ENCODE peak calls at places on chromosomes 16 and 17, in ten cellular contexts. B is T1000; P is ecto neural progenitor cell; L is GDM1; M is stimulated activated CD4-positive, alpha-beta T cell treated with anti-CD3 and anti-CD28 coated beads, TNF-alpha, amount 100 ng/mL, for 24 hours; F is HEK293T; S is cerebellar nuclear complex; O is RPMI8226; Y is left cardiac atrium; X is WTC11. C is an unnamed sample.

GRCh38 chr17:41141361-41141760 is 1.0 kb upstream of the KRTAP4-6 start:
- DNase-seq in X (no peak), S (no peak), M (no peak), L (no peak), F (no peak), P (no peak), Y (no peak), O (no peak), B (no peak), C (no peak)

GRCh38 chr17:41692722-41693521 is 4.2 kb downstream of the EIF1 start:
- DNase-seq in M (peak), L (no peak), F (no peak), X (no peak), S (no peak), O (no peak), B (no peak), Y (no peak), P (no peak), C (peak)

GRCh38 chr16:25060920-25061319 is 45.8 kb upstream of the ARHGAP17 start:
- DNase-seq in Y (no peak), S (no peak), F (no peak), M (no peak), B (no peak), O (peak), L (peak), P (no peak), X (no peak), C (peak)

GRCh38 chr16:30567160-30567990 is 4.1 kb downstream of the ZNF688 start:
- DNase-seq in M (peak), B (no peak), F (no peak), Y (no peak), S (no peak), P (no peak), X (no peak), L (no peak), O (no peak), C (peak)

GRCh38 chr16:1323296-1324239 is 9.9 kb upstream of the BAIAP3 start:
- DNase-seq in M (no peak), B (no peak), Y (no peak), S (no peak), X (no peak), L (no peak), P (no peak), O (no peak), F (no peak), C (no peak)

GRCh38 chr17:32319548-32319905 is 22.4 kb downstream of the C17orf75 start:
- DNase-seq in S (peak), X (peak), P (peak), M (peak), L (peak), F (peak), O (peak), B (peak), Y (peak), C (peak)

GRCh38 chr17:10327640-10328039 is 45.2 kb downstream of the MYH13 start:
- DNase-seq in F (peak), X (peak), P (peak), M (peak), Y (peak), O (peak), L (peak), B (no peak), S (no peak), C (peak)

GRCh38 chr16:75175074-75175473 is 26.8 kb downstream of the ZFP1 start:
- DNase-seq in P (no peak), M (no peak), F (no peak), X (no peak), B (no peak), Y (no peak), L (no peak), O (no peak), S (no peak), C (no peak)

GRCh38 chr16:84278968-84279367 is 15.7 kb upstream of the WFDC1 start:
- DNase-seq in Y (no peak), L (no peak), B (no peak), X (no peak), O (no peak), M (no peak), F (no peak), S (no peak), P (no peak), C (no peak)

GRCh38 chr16:48745541-48745940 is 135.6 kb upstream of the N4BP1 start:
- DNase-seq in P (no peak), L (no peak), B (no peak), S (no peak), O (no peak), X (no peak), Y (no peak), F (no peak), M (no peak), C (no peak)

GRCh38 chr16:68275611-68276191 is 11.4 kb downstream of the SLC7A6 start:
- DNase-seq in P (no peak), M (no peak), B (no peak), S (no peak), O (no peak), Y (no peak), X (no peak), F (no peak), L (peak), C (peak)

GRCh38 chr17:74126179-74126900 is 77.1 kb upstream of the RPL38 start:
- DNase-seq in F (no peak), O (peak), S (no peak), L (no peak), Y (no peak), M (no peak), B (no peak), X (no peak), P (no peak), C (no peak)

GRCh38 chr17:81967533-81968395 is 6.8 kb upstream of the NOTUM start:
- DNase-seq in B (no peak), F (no peak), S (no peak), M (peak), P (peak), L (no peak), X (peak), O (peak), Y (peak), C (peak)

GRCh38 chr16:49700928-49701685 is 154.8 kb downstream of the ZNF423 start:
- DNase-seq in O (peak), P (no peak), S (no peak), B (no peak), F (no peak), Y (no peak), M (no peak), L (no peak), X (no peak), C (no peak)

GRCh38 chr17:35127751-35128514 is 6.5 kb downstream of the FNDC8 start:
- DNase-seq in P (no peak), F (no peak), Y (peak), L (no peak), M (no peak), X (no peak), O (no peak), S (no peak), B (no peak), C (no peak)

GRCh38 chr17:58585554-58585953 is 71.1 kb upstream of the MTMR4 start:
- DNase-seq in O (no peak), L (no peak), Y (no peak), X (no peak), F (no peak), B (no peak), S (no peak), P (no peak), M (no peak), C (no peak)

GRCh38 chr16:71929048-71929447 is 33.7 kb downstream of the IST1 start:
- DNase-seq in M (no peak), L (no peak), X (no peak), B (no peak), S (no peak), P (no peak), F (no peak), O (no peak), Y (peak), C (no peak)

GRCh38 chr16:85612191-85612800 is 826 bp upstream of the GSE1 start:
- DNase-seq in L (peak), M (no peak), F (peak), X (no peak), S (no peak), O (peak), P (no peak), B (peak), Y (peak), C (peak)

GRCh38 chr17:71033336-71033735 is 864.0 kb downstream of the KCNJ2 start:
- DNase-seq in Y (no peak), P (no peak), B (no peak), S (no peak), X (peak), F (peak), L (no peak), M (no peak), O (no peak), C (no peak)

GRCh38 chr17:67239597-67239996 is 5.4 kb downstream of the HELZ start:
- DNase-seq in F (no peak), P (no peak), L (no peak), X (no peak), Y (no peak), M (no peak), B (no peak), S (no peak), O (no peak), C (no peak)

GRCh38 chr16:9308300-9309209 is 217.1 kb downstream of the HAPSTR1 start:
- DNase-seq in Y (no peak), F (no peak), S (no peak), L (no peak), M (no peak), O (no peak), X (no peak), P (no peak), B (no peak), C (no peak)

GRCh38 chr17:67606896-67607604 is 110.7 kb upstream of the NOL11 start:
- DNase-seq in O (no peak), P (no peak), M (no peak), L (no peak), F (no peak), S (no peak), X (no peak), B (no peak), Y (peak), C (no peak)

GRCh38 chr16:82031116-82032084 is 3.7 kb upstream of the HSD17B2 start:
- DNase-seq in Y (no peak), P (no peak), S (no peak), F (peak), B (no peak), L (peak), X (no peak), M (no peak), O (no peak), C (peak)

GRCh38 chr16:56861092-56861610 is 3.9 kb upstream of the SLC12A3 start:
- DNase-seq in P (peak), F (no peak), L (no peak), B (no peak), Y (no peak), O (no peak), M (no peak), X (no peak), S (no peak), C (no peak)

GRCh38 chr17:39820541-39820940 is 43.6 kb downstream of the IKZF3 start:
- DNase-seq in B (no peak), O (no peak), M (no peak), F (no peak), P (no peak), S (no peak), Y (no peak), L (no peak), X (no peak), C (no peak)

GRCh38 chr16:88789593-88789992 is 4.6 kb upstream of the PIEZO1 start:
- DNase-seq in O (no peak), B (no peak), Y (no peak), M (no peak), X (no peak), L (peak), F (no peak), S (no peak), P (no peak), C (no peak)

GRCh38 chr16:28984619-28985135 is at the start of gene LAT:
- DNase-seq in Y (no peak), B (no peak), O (peak), F (no peak), X (no peak), L (peak), M (peak), S (no peak), P (no peak), C (peak)

GRCh38 chr16:23369416-23369815 is 67.3 kb downstream of the SCNN1B start:
- DNase-seq in L (no peak), P (no peak), Y (no peak), M (no peak), S (no peak), O (peak), X (no peak), B (no peak), F (no peak), C (no peak)

GRCh38 chr16:23905027-23905426 is 69.2 kb downstream of the PRKCB start:
- DNase-seq in S (no peak), F (no peak), L (no peak), O (no peak), P (peak), Y (peak), M (no peak), B (no peak), X (peak), C (no peak)

C was measured in NAMALWA.